ENCODE peak calls at places on chromosome 15, in eight cellular contexts. P is GM23338, V is upper lobe of left lung, N is mucosa of descending colon, U is heart right ventricle, S is Panc1, R is right cardiac atrium, C is K562. Y is an unnamed sample.
A peak's percentile ranks its signal among the peaks of the same experiment; 100 is the strongest.

GRCh38 chr15:41810651-41811431 is 17.1 kb upstream of the JMJD7 start:
- ATAC-seq in P (peak; percentile 14), V (no peak), N (no peak), U (peak; percentile 10), S (peak; percentile 62), R (no peak), C (peak; percentile 51), Y (no peak)

GRCh38 chr15:74535388-74536084 is 5.5 kb upstream of the ARID3B start:
- ATAC-seq in P (no peak), V (peak; percentile 55), N (no peak), U (no peak), S (no peak), R (no peak), C (peak; percentile 68), Y (no peak)

GRCh38 chr15:78457101-78457500 is 19.1 kb downstream of the IREB2 start:
- ATAC-seq in P (no peak), V (peak; percentile 65), N (peak; percentile 42), U (peak; percentile 45), S (peak; percentile 87), R (peak; percentile 23), C (no peak), Y (peak; percentile 31)

GRCh38 chr15:57565326-57565725 is 26.4 kb upstream of the MYZAP start:
- ATAC-seq in P (peak; percentile 63), V (no peak), N (peak; percentile 57), U (no peak), S (no peak), R (no peak), C (no peak), Y (peak; percentile 14)

GRCh38 chr15:69593981-69594966 is 141.7 kb downstream of the RPLP1 start:
- ATAC-seq in P (peak; percentile 45), V (peak; percentile 77), N (peak; percentile 88), U (peak; percentile 64), S (peak; percentile 91), R (peak; percentile 71), C (no peak), Y (peak; percentile 52)

GRCh38 chr15:36726224-36726623 is 146.8 kb downstream of the CDIN1 start:
- ATAC-seq in P (no peak), V (no peak), N (no peak), U (no peak), S (no peak), R (no peak), C (no peak), Y (no peak)

GRCh38 chr15:93274276-93274675 is 185.3 kb upstream of the RGMA start:
- ATAC-seq in P (peak; percentile 48), V (no peak), N (no peak), U (no peak), S (no peak), R (no peak), C (no peak), Y (no peak)

GRCh38 chr15:54282228-54282836 is 304.1 kb downstream of the UNC13C start:
- ATAC-seq in P (no peak), V (no peak), N (no peak), U (no peak), S (no peak), R (no peak), C (no peak), Y (no peak)

GRCh38 chr15:40847225-40847961 is 3.5 kb downstream of the SPINT1 start:
- ATAC-seq in P (peak; percentile 18), V (peak; percentile 81), N (peak; percentile 73), U (peak; percentile 74), S (peak; percentile 42), R (peak; percentile 63), C (peak; percentile 99), Y (peak; percentile 33)

GRCh38 chr15:40746916-40747418 is 8.1 kb downstream of the RMDN3 start:
- ATAC-seq in P (peak; percentile 55), V (peak; percentile 25), N (no peak), U (no peak), S (peak; percentile 14), R (peak; percentile 36), C (peak; percentile 72), Y (no peak)

GRCh38 chr15:75669191-75669878 is 21.6 kb downstream of the SNX33 start:
- ATAC-seq in P (no peak), V (no peak), N (no peak), U (no peak), S (no peak), R (no peak), C (no peak), Y (no peak)

GRCh38 chr15:59764775-59765174 is 75.7 kb upstream of the BNIP2 start:
- ATAC-seq in P (peak; percentile 50), V (no peak), N (no peak), U (no peak), S (no peak), R (no peak), C (no peak), Y (no peak)

GRCh38 chr15:57772223-57772957 is 65.9 kb downstream of the POLR2M start:
- ATAC-seq in P (peak; percentile 91), V (no peak), N (no peak), U (no peak), S (no peak), R (no peak), C (no peak), Y (no peak)

GRCh38 chr15:65824941-65825544 is 33.0 kb upstream of the DENND4A start:
- ATAC-seq in P (no peak), V (peak; percentile 68), N (no peak), U (no peak), S (no peak), R (no peak), C (no peak), Y (peak; percentile 72)

GRCh38 chr15:101381671-101382212 is 86.7 kb upstream of the SNRPA1 start:
- ATAC-seq in P (no peak), V (no peak), N (no peak), U (no peak), S (no peak), R (no peak), C (no peak), Y (no peak)

GRCh38 chr15:100910119-100910518 is 9.0 kb upstream of the LRRK1 start:
- ATAC-seq in P (peak; percentile 18), V (no peak), N (no peak), U (peak; percentile 36), S (peak; percentile 22), R (peak; percentile 27), C (no peak), Y (no peak)

GRCh38 chr15:59349715-59350420 is 22.8 kb downstream of the MYO1E start:
- ATAC-seq in P (peak; percentile 7), V (peak; percentile 93), N (peak; percentile 95), U (peak; percentile 83), S (peak; percentile 98), R (peak; percentile 66), C (peak; percentile 61), Y (peak; percentile 91)

GRCh38 chr15:77266708-77267387 is 153.1 kb downstream of the PEAK1 start:
- ATAC-seq in P (peak; percentile 75), V (no peak), N (no peak), U (no peak), S (peak; percentile 99), R (no peak), C (no peak), Y (no peak)

GRCh38 chr15:43190178-43190577 is 5.0 kb downstream of the CCNDBP1 start:
- ATAC-seq in P (no peak), V (no peak), N (no peak), U (peak; percentile 65), S (no peak), R (no peak), C (no peak), Y (no peak)

DNA sequence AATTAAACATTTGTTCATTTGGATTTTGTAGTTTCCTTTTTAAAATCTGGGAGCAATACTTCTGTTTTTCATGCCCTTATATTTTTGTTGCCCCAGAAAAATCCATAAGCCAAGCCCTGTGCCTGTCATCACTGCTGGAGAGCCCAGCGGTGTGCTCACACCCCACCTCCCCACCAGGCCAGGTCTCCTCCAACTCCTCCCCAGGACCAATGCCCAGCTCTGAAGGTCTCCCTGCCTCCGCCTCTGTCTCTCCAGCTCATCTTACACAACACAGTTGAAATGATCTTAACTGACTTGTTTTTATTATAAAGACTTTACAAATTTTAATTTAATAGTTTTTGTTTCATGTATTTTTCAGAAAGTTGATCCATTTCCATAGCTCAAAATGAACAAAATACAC is 66.4 kb downstream of the RHCG start:
- ATAC-seq in P (peak; percentile 34), V (no peak), N (no peak), U (no peak), S (no peak), R (no peak), C (no peak), Y (no peak)
- H3K4me3 ChIP-seq in P (peak overlapping the region; percentile 59), V (no peak overlapping the region), N (no peak overlapping the region), U (peak overlapping the region; percentile 53), S (no peak overlapping the region), R (no peak overlapping the region), C (no peak overlapping the region), Y (no peak overlapping the region)

GRCh38 chr15:33150993-33151392 is 43.5 kb downstream of the FMN1 start:
- ATAC-seq in P (no peak), V (peak; percentile 54), N (peak; percentile 56), U (no peak), S (no peak), R (no peak), C (no peak), Y (no peak)

GRCh38 chr15:33149919-33150318 is 44.6 kb downstream of the FMN1 start:
- ATAC-seq in P (no peak), V (no peak), N (peak; percentile 16), U (no peak), S (no peak), R (no peak), C (no peak), Y (no peak)

GRCh38 chr15:33148129-33148850 is 46.2 kb downstream of the FMN1 start:
- ATAC-seq in P (no peak), V (no peak), N (no peak), U (no peak), S (no peak), R (no peak), C (no peak), Y (no peak)

GRCh38 chr15:33152502-33153109 is 41.9 kb downstream of the FMN1 start:
- ATAC-seq in P (no peak), V (peak; percentile 80), N (no peak), U (peak; percentile 51), S (no peak), R (peak; percentile 61), C (no peak), Y (peak; percentile 30)

GRCh38 chr15:33150516-33150915 is 44.0 kb downstream of the FMN1 start:
- ATAC-seq in P (no peak), V (no peak), N (peak; percentile 35), U (no peak), S (no peak), R (no peak), C (no peak), Y (no peak)
- H3K4me3 ChIP-seq in P (no peak overlapping the region), V (no peak overlapping the region), N (no peak overlapping the region), U (no peak overlapping the region), S (no peak overlapping the region), R (no peak overlapping the region), C (no peak overlapping the region), Y (no peak overlapping the region)

DNA sequence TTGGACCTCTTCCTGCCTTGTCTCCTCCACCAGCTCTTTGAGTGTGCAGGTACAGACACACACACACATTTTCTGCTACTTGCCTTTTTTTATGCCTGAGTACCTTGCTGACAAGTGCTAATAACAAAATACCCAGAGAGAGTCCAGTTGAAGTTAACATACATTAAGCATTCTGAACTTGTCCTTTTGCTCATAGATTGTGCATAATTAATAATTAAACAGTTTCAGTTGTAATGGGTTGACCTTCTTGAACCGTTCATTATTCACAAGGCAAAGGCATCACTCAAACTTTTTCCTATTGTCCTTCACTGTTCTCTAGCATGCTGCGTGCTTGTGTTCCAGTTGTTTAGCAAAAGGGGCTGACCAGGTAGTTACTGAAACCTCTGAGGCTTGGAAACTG is 59.6 kb upstream of the SKOR1 start:
- ATAC-seq in P (no peak), V (no peak), N (no peak), U (no peak), S (no peak), R (no peak), C (no peak), Y (no peak)
- H3K4me3 ChIP-seq in P (no peak overlapping the region), V (no peak overlapping the region), N (no peak overlapping the region), U (no peak overlapping the region), S (no peak overlapping the region), R (no peak overlapping the region), C (no peak overlapping the region), Y (no peak overlapping the region)

GRCh38 chr15:26967719-26968269 is 3.2 kb upstream of the GABRG3 start:
- ATAC-seq in P (peak; percentile 63), V (no peak), N (no peak), U (no peak), S (no peak), R (no peak), C (no peak), Y (no peak)
- H3K4me3 ChIP-seq in P (peak overlapping the region; percentile 52), V (no peak overlapping the region), N (no peak overlapping the region), U (peak overlapping the region; percentile 5), S (no peak overlapping the region), R (no peak overlapping the region), C (no peak overlapping the region), Y (no peak overlapping the region)

Y was measured in gastroesophageal sphincter.